ENCODE peak calls at places on chromosomes 11 and 22, in nine cellular contexts. Z, I, L, Y, B, W, E, S and G are unnamed samples.

GRCh38 chr11:85787809-85788805 is 22.8 kb downstream of the SYTL2 start:
- DNase-seq in Z (no peak), I (no peak), L (peak), Y (peak), B (no peak), W (no peak), E (no peak), S (peak), G (no peak)

GRCh38 chr11:69643646-69644045 is 2.7 kb downstream of the CCND1 start:
- DNase-seq in Z (no peak), I (no peak), L (no peak), Y (no peak), B (no peak), W (no peak), E (no peak), S (no peak), G (no peak)

GRCh38 chr11:117185739-117186430 is 7.3 kb downstream of the SIDT2 start:
- DNase-seq in Z (peak), I (no peak), L (no peak), Y (no peak), B (no peak), W (no peak), E (no peak), S (no peak), G (no peak)

GRCh38 chr11:1195690-1196515 is 27.0 kb upstream of the MUC5B start:
- DNase-seq in Z (no peak), I (no peak), L (no peak), Y (no peak), B (peak), W (no peak), E (no peak), S (no peak), G (no peak)

GRCh38 chr11:3094223-3094824 is 37.1 kb upstream of the CARS1 start:
- DNase-seq in Z (no peak), I (no peak), L (no peak), Y (no peak), B (no peak), W (no peak), E (no peak), S (no peak), G (no peak)

GRCh38 chr11:20808328-20808727 is 138.9 kb downstream of the NELL1 start:
- DNase-seq in Z (no peak), I (no peak), L (peak), Y (no peak), B (no peak), W (no peak), E (no peak), S (no peak), G (no peak)

GRCh38 chr22:24819941-24820461 is 14.0 kb downstream of the SGSM1 start:
- DNase-seq in Z (no peak), I (no peak), L (no peak), Y (no peak), B (no peak), W (no peak), E (no peak), S (no peak), G (no peak)

GRCh38 chr11:96967616-96968015 is 577.8 kb downstream of the JRKL start:
- DNase-seq in Z (no peak), I (no peak), L (no peak), Y (peak), B (no peak), W (no peak), E (no peak), S (no peak), G (no peak)

GRCh38 chr22:43151251-43152000 is at the start of gene TSPO:
- DNase-seq in Z (peak), I (peak), L (peak), Y (peak), B (peak), W (no peak), E (peak), S (peak), G (peak)

GRCh38 chr22:45010532-45010900 is 711 bp upstream of the PHF21B start:
- DNase-seq in Z (no peak), I (no peak), L (no peak), Y (no peak), B (no peak), W (no peak), E (no peak), S (no peak), G (peak)

GRCh38 chr11:69293819-69294505 is at the start of gene MYEOV:
- DNase-seq in Z (peak), I (no peak), L (peak), Y (peak), B (peak), W (peak), E (peak), S (peak), G (peak)

GRCh38 chr22:49961601-49962011 is 1.0 kb downstream of the PIM3 start:
- DNase-seq in Z (no peak), I (no peak), L (peak), Y (no peak), B (peak), W (no peak), E (no peak), S (peak), G (no peak)

GRCh38 chr11:1163911-1164735 is 6.4 kb downstream of the MUC5AC start:
- DNase-seq in Z (no peak), I (no peak), L (no peak), Y (no peak), B (no peak), W (no peak), E (no peak), S (no peak), G (no peak)

GRCh38 chr11:1568451-1568911 is 3.6 kb downstream of the DUSP8 start:
- DNase-seq in Z (peak), I (no peak), L (peak), Y (no peak), B (peak), W (no peak), E (no peak), S (no peak), G (peak)

GRCh38 chr11:135008001-135008405 is 596.0 kb upstream of the B3GAT1 start:
- DNase-seq in Z (no peak), I (no peak), L (no peak), Y (no peak), B (no peak), W (no peak), E (no peak), S (no peak), G (no peak)

GRCh38 chr11:133361689-133361994 is 170.7 kb downstream of the OPCML start:
- DNase-seq in Z (no peak), I (no peak), L (no peak), Y (no peak), B (no peak), W (no peak), E (no peak), S (no peak), G (no peak)

GRCh38 chr11:70067036-70067435 is 11.1 kb upstream of the ANO1 start:
- DNase-seq in Z (no peak), I (no peak), L (no peak), Y (no peak), B (no peak), W (no peak), E (no peak), S (no peak), G (no peak)

GRCh38 chr22:19962909-19963806 is 21.5 kb upstream of the TXNRD2 start:
- DNase-seq in Z (no peak), I (no peak), L (peak), Y (peak), B (peak), W (peak), E (peak), S (peak), G (no peak)

GRCh38 chr22:21972293-21972779 is 10.3 kb downstream of the TOP3B start:
- DNase-seq in Z (peak), I (no peak), L (peak), Y (peak), B (peak), W (no peak), E (no peak), S (peak), G (peak)

GRCh38 chr22:24117942-24118341 is 63.3 kb upstream of the SUSD2 start:
- DNase-seq in Z (no peak), I (no peak), L (peak), Y (no peak), B (peak), W (no peak), E (no peak), S (no peak), G (peak)

DNA sequence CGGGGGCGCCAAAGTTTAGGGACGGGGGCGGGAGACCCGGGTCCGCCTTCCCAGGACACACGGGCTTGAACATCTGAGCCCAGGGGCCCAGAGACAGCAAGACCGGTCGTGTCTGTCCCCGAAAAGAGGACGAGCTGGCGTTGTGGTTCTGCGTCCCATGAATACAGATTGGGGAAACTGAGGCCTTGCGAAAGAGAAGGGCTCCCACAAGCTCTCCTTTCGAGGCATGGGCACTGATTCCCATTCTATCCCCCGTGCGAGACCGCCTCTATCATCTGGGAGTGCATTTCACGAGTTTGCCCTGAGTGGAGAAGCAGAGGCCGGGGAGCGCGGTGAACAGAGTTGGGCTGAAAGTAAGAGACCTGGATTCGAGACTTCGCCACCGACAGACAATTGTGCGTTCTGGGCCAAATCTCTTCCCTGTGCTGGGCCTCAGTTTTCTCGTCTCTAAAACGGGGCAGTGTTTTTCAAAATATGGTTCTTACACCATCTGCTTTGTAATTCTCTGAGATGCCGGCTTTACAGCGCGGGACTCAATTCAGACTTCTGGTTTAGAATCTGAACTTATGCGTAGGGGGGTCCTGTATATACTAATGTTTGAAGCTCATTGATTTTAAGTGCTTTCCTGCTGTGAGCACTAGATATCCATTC is 471 bp downstream of the RNF185 start:
- DNase-seq in Z (no peak), I (no peak), L (no peak), Y (peak), B (no peak), W (no peak), E (peak), S (peak), G (no peak)
- H2AFZ ChIP-seq in Z (peak), I (peak), L (peak), Y (peak), B (peak), W (no peak), E (peak), S (peak), G (peak)

GRCh38 chr11:65662247-65662801 is 392 bp downstream of the RELA start:
- DNase-seq in Z (no peak), I (no peak), L (no peak), Y (peak), B (no peak), W (no peak), E (peak), S (peak), G (no peak)
- H2AFZ ChIP-seq in Z (peak), I (peak), L (no peak), Y (no peak), B (no peak), W (no peak), E (no peak), S (no peak), G (peak)

GRCh38 chr11:90798769-90799168 is 575.9 kb upstream of the CHORDC1 start:
- DNase-seq in Z (no peak), I (no peak), L (no peak), Y (no peak), B (no peak), W (no peak), E (no peak), S (no peak), G (no peak)

GRCh38 chr11:90803781-90804180 is 580.9 kb upstream of the CHORDC1 start:
- DNase-seq in Z (no peak), I (no peak), L (no peak), Y (no peak), B (no peak), W (no peak), E (no peak), S (peak), G (no peak)

GRCh38 chr11:90805172-90805571 is 582.3 kb upstream of the CHORDC1 start:
- DNase-seq in Z (no peak), I (no peak), L (peak), Y (peak), B (no peak), W (no peak), E (no peak), S (no peak), G (no peak)

DNA sequence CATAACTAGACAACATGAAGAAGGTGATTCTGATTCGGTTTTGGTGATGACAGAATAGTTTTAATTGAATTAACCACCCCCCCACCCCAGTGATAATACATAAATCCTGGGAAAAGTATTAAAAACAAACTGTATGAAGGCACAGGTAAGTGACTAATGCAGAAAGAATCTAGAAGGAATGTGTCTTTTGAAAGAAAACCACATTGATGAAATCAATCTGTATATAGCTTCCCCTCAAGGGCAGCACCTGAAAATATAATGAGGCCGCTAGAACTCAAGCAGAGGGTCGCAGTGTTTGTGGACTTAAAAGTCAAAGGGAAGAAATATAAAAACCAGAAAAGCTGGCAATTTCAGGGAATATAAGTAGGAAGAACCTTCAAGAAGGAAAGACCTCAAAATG is 580.5 kb upstream of the CHORDC1 start:
- DNase-seq in Z (no peak), I (no peak), L (peak), Y (peak), B (no peak), W (no peak), E (no peak), S (no peak), G (no peak)
- H2AFZ ChIP-seq in Z (no peak), I (no peak), L (no peak), Y (no peak), B (no peak), W (no peak), E (no peak), S (no peak), G (no peak)

GRCh38 chr11:103850419-103851165 is 185.8 kb upstream of the DDI1 start:
- DNase-seq in Z (no peak), I (no peak), L (no peak), Y (no peak), B (no peak), W (no peak), E (no peak), S (no peak), G (no peak)

GRCh38 chr11:103849366-103849765 is 187.1 kb upstream of the DDI1 start:
- DNase-seq in Z (no peak), I (no peak), L (no peak), Y (no peak), B (no peak), W (no peak), E (no peak), S (no peak), G (no peak)

GRCh38 chr11:103845331-103845730 is 191.1 kb upstream of the DDI1 start:
- DNase-seq in Z (no peak), I (no peak), L (no peak), Y (peak), B (no peak), W (no peak), E (peak), S (no peak), G (no peak)

DNA sequence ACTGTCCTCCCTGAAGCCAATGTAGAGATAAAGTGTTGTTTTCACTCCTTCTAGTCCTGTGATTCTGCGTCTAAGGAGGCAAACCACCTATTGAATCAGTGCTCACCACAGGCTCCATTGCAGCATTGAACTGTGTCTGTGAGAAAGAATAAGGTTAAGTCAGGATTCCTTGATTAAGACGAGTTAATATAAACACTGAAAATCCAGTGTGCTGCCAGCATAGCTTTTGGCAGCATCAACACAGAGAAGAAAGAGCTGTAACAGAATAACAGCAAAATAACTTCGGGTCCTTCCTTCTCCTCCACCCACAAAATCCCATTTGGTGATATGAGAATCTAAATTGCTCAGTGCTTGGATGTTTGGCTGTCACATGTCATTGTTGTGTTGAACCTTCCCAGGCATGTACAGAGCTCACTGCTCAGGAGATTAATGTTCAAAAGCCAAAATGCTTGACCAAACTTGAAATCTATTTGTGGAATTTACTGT is 185.2 kb upstream of the DDI1 start:
- DNase-seq in Z (no peak), I (no peak), L (no peak), Y (no peak), B (no peak), W (no peak), E (peak), S (no peak), G (no peak)
- H2AFZ ChIP-seq in Z (no peak), I (peak), L (no peak), Y (no peak), B (no peak), W (no peak), E (no peak), S (no peak), G (no peak)